ENCODE peak calls at places on chromosomes 11 and 22, in six cellular contexts. N is mammary epithelial cell, Z is IMR-90, P is mesendoderm, G is neural progenitor cell, D is fibroblast of lung. S is an unnamed sample.
A peak's percentile ranks its signal among the peaks of the same experiment; 100 is the strongest.

GRCh38 chr22:49373801-49374226 is 453.9 kb downstream of the BRD1 start:
- DNase-seq in G (no peak), N (no peak), Z (no peak), P (no peak), D (no peak), S (peak; percentile 38)

GRCh38 chr11:63892233-63892632 is 24.7 kb downstream of the RCOR2 start:
- DNase-seq in G (peak; percentile 34), Z (peak; percentile 57), D (peak; percentile 70), P (no peak), N (no peak), S (no peak)

GRCh38 chr22:32712644-32713355 is 88.7 kb upstream of the TIMP3 start:
- DNase-seq in P (no peak), N (no peak), Z (no peak), G (no peak), D (peak; percentile 35), S (no peak)

GRCh38 chr11:77560605-77561004 is 29.1 kb upstream of the AQP11 start:
- DNase-seq in D (peak; percentile 59), Z (peak; percentile 69), G (no peak), N (peak; percentile 77), P (peak; percentile 47), S (no peak)

GRCh38 chr11:63567044-63567840 is 4.1 kb upstream of the PLAAT2 start:
- DNase-seq in G (no peak), D (peak; percentile 94), N (peak; percentile 95), P (peak; percentile 89), Z (peak; percentile 88), S (no peak)

GRCh38 chr11:57458410-57459111 is 1.8 kb upstream of the RTN4RL2 start:
- DNase-seq in P (peak; percentile 57), N (no peak), D (no peak), Z (peak; percentile 11), G (peak; percentile 70), S (peak; percentile 86)

GRCh38 chr11:103696130-103696529 is 340.3 kb upstream of the DDI1 start:
- DNase-seq in D (no peak), Z (no peak), G (no peak), N (no peak), P (no peak), S (no peak)

GRCh38 chr22:24201681-24202590 is 20.6 kb downstream of the SUSD2 start:
- DNase-seq in D (peak; percentile 64), Z (peak; percentile 35), G (no peak), P (no peak), N (no peak), S (no peak)

GRCh38 chr22:48640890-48641771 is 1186.5 kb downstream of the BRD1 start:
- DNase-seq in G (peak; percentile 24), P (no peak), Z (no peak), D (no peak), N (no peak), S (no peak)

GRCh38 chr22:37817705-37818311 is 5.4 kb upstream of the GALR3 start:
- DNase-seq in N (peak; percentile 58), P (peak; percentile 90), G (peak; percentile 88), D (peak; percentile 76), Z (peak; percentile 68), S (peak; percentile 97)

GRCh38 chr11:57248780-57249383 is 11.8 kb upstream of the APLNR start:
- DNase-seq in P (peak; percentile 91), G (peak; percentile 89), D (peak; percentile 50), N (peak; percentile 52), Z (peak; percentile 67), S (peak; percentile 95)

GRCh38 chr22:20591295-20591645 is 83.9 kb downstream of the MED15 start:
- DNase-seq in D (no peak), N (no peak), P (no peak), G (no peak), Z (no peak), S (no peak)

GRCh38 chr11:76658231-76658630 is 12.3 kb downstream of the LRRC32 start:
- DNase-seq in Z (no peak), N (no peak), D (no peak), P (no peak), G (no peak), S (peak; percentile 34)

GRCh38 chr22:41245917-41246499 is 5.3 kb upstream of the CHADL start:
- DNase-seq in G (peak; percentile 10), N (no peak), Z (no peak), P (peak; percentile 34), D (no peak), S (peak; percentile 86)

GRCh38 chr11:75508051-75508561 is 17.6 kb downstream of the GDPD5 start:
- DNase-seq in Z (no peak), D (no peak), N (no peak), P (no peak), G (no peak), S (no peak)

GRCh38 chr22:36017661-36018091 is 10.9 kb downstream of the RBFOX2 start:
- DNase-seq in Z (no peak), N (no peak), P (peak; percentile 61), D (no peak), G (no peak), S (no peak)

GRCh38 chr11:64250875-64251721 is at the start of gene PLCB3:
- DNase-seq in D (peak; percentile 12), G (peak; percentile 83), Z (no peak), N (peak; percentile 19), P (peak; percentile 53), S (peak; percentile 91)

DNA sequence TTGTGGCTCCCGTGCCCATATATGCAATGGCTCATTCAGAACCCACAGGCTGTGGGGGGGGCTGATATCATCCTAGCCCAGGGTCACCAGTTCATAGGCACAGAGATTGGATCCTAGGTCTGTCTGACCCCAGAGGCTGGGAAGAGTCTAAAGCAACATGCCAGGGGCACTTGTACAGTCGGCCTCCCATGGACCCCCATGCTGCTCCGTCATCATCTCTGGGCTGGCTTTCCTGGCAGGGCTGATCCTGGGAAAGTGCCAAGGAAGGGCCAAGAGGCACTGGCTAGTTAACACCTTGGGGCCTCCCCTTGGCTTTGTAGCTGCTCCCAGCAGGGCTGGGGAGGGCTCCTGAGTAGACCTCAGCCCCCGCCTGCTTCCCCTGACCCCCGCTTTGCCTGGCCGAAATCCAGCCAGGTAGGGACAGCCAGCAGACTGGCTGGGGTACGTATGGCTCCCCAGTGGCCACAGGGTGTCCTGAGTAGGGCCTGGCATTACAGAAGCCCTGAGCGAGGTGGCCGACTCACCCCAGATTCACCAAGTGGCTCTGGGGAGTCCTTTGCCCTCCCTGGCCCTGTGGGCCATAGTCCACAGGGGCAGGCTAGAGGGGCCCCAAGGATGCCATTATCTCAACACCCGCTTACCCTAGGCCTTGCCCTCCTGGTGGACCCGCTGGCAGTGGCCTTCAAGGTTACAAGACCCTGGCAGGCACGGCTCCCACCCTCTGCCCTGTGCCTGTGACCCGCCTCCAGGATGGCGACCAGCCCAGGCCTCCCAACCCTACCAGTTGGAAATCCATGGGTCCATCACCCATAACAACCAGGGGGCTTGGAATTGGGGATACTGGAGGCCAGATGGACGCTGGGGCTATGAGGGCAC is 22.5 kb downstream of the FADS3 start:
- DNase-seq in N (no peak), D (no peak), G (no peak), P (no peak), Z (no peak), S (peak; percentile 69)
- H3K9ac ChIP-seq in N (no peak overlapping the region), D (no peak overlapping the region), G (no peak overlapping the region), P (no peak overlapping the region), Z (no peak overlapping the region), S (no peak overlapping the region)

DNA sequence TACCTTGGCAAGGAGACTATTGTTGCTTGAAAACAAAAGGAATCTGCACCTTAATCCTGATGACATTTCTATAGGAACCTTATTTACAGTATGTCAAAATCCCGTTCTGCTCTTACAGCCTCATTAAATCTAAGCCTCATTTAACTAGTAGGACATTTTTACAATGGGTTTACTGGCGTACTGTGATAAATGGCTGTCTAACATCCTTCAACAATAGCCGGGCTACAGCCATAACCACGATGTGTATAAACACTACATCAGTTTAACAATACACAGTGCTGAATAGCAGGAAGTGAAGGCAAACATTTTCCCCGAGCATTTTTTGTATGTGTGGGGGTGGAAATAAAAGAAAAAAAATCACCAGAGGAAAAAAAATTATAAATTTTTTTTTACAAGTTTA is 131.2 kb downstream of the ARL14EP start:
- DNase-seq in P (no peak), Z (no peak), D (no peak), N (no peak), G (no peak), S (no peak)
- H3K4me1 ChIP-seq in P (peaks cover 10% of the 10 kb centered on the region), Z (no peaks in the 10 kb centered on the region), D (no peaks in the 10 kb centered on the region), N (no peaks in the 10 kb centered on the region), G (peaks cover 37% of the 10 kb centered on the region), S (peaks cover 12% of the 10 kb centered on the region)

DNA sequence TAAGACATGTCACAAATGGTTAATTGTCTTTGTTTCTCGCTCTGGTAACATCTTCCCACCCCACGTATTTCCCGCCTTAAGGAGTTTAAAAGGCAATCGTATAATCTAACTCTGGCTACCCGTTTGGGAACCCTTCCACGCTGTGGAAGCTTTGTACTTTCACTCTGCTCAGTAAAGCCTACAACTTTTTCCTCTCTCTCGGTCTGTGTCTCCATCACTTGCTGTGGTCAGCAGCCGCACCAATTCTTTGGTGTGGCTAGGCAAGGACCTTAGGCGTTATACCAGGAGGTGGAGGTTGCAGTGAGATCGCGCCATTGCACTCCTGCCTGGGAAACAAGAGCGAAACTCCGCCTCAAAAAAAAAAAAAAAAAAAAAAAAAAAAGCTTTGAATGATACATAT is 1430.0 kb downstream of the LRRC4C start:
- DNase-seq in P (peak; percentile 28), N (no peak), Z (no peak), D (no peak), G (no peak), S (no peak)
- H3K4me3 ChIP-seq in P (no peak overlapping the region), N (no peak overlapping the region), Z (no peak overlapping the region), D (no peak overlapping the region), G (no peak overlapping the region), S (no peak overlapping the region)

GRCh38 chr22:40010752-40011145 is 16.0 kb downstream of the FAM83F start:
- DNase-seq in P (no peak), G (no peak), Z (no peak), N (no peak), D (no peak), S (no peak)

GRCh38 chr22:40007826-40008710 is 13.3 kb downstream of the FAM83F start:
- DNase-seq in G (no peak), Z (no peak), P (no peak), N (no peak), D (no peak), S (no peak)

GRCh38 chr22:40009953-40010751 is 15.4 kb downstream of the FAM83F start:
- DNase-seq in Z (no peak), G (no peak), N (no peak), P (no peak), D (no peak), S (no peak)

GRCh38 chr22:40009231-40009769 is 14.5 kb downstream of the FAM83F start:
- DNase-seq in N (peak; percentile 70), Z (peak; percentile 16), D (peak; percentile 42), G (peak; percentile 92), P (peak; percentile 92), S (peak; percentile 90)

DNA sequence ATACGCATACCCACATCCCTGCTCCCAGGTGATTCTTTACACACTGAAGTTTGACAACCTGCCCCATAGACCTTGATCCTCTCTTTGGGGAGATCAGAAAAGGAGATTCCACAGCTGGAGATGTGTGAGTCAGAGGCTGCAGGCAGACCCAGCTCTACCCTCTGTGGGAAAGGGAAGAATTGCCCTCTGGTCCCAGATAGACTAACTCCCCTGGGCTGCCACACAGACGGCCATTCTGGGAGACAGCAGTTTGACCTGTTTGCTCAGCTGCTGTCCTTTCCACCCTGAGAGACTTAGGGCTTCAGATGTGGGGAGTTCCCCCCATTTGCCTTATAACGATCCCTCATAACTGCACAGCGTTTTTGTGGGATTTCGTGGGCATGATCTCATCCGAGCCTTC is 14.0 kb downstream of the FAM83F start:
- DNase-seq in N (peak; percentile 73), D (peak; percentile 26), P (peak; percentile 54), Z (peak; percentile 11), G (no peak), S (no peak)
- H3K9ac ChIP-seq in N (no peak overlapping the region), D (no peak overlapping the region), P (no peak overlapping the region), Z (no peak overlapping the region), G (no peak overlapping the region), S (no peak overlapping the region)

GRCh38 chr22:19419464-19420178 is 11.9 kb downstream of the HIRA start:
- DNase-seq in P (peak; percentile 88), G (no peak), D (no peak), Z (peak; percentile 17), N (peak; percentile 2), S (peak; percentile 81)
- H3K4me1 ChIP-seq in P (peaks cover 26% of the 10 kb centered on the region), G (peaks cover 10% of the 10 kb centered on the region), D (no peaks in the 10 kb centered on the region), Z (peaks cover 5% of the 10 kb centered on the region), N (no peaks in the 10 kb centered on the region), S (peaks cover 16% of the 10 kb centered on the region)